ENCODE peak calls at places on chromosomes 3 and 15, in five cellular contexts. W is mesendoderm, A is neuronal stem cell, D is trophoblast cell, P is IMR-90. X is an unnamed sample. For H3K4me1, the result is how much of the 10 kb centered on the place peaks cover.

GRCh38 chr15:74377831-74378766 is 10.7 kb upstream of the CYP11A1 start:
- DNase-seq in W (no peak), A (no peak), D (peak), P (no peak), X (peak)

GRCh38 chr15:78492841-78493240 is 14.5 kb upstream of the HYKK start:
- DNase-seq in W (no peak), A (no peak), D (no peak), P (peak), X (no peak)

GRCh38 chr3:105907790-105908189 is 39.0 kb upstream of the CBLB start:
- DNase-seq in W (no peak), A (no peak), D (no peak), P (no peak), X (no peak)

GRCh38 chr15:73054417-73054963 is 2.2 kb downstream of the NEO1 start:
- DNase-seq in W (no peak), A (no peak), D (no peak), P (no peak), X (no peak)

GRCh38 chr15:64013179-64014043 is 32.9 kb downstream of the DAPK2 start:
- DNase-seq in W (no peak), A (no peak), D (peak), P (no peak), X (no peak)

GRCh38 chr3:21913791-21914190 is 162.8 kb upstream of the ZNF385D start:
- DNase-seq in W (no peak), A (no peak), D (no peak), P (peak), X (no peak)

GRCh38 chr15:90126457-90127435 is 24.5 kb upstream of the IDH2 start:
- DNase-seq in W (peak), A (no peak), D (peak), P (no peak), X (peak)

GRCh38 chr3:169266351-169266750 is 397.2 kb downstream of the MECOM start:
- DNase-seq in W (no peak), A (no peak), D (no peak), P (no peak), X (no peak)

GRCh38 chr3:124401841-124402240 is 328.4 kb upstream of the UMPS start:
- DNase-seq in W (peak), A (no peak), D (peak), P (peak), X (no peak)

GRCh38 chr15:71325461-71325860 is 210.2 kb downstream of the THSD4 start:
- DNase-seq in W (no peak), A (no peak), D (no peak), P (peak), X (no peak)

GRCh38 chr15:26115229-26115943 is 252.3 kb upstream of the ATP10A start:
- DNase-seq in W (no peak), A (peak), D (no peak), P (no peak), X (no peak)

GRCh38 chr3:132660745-132661067 is 577 bp downstream of the UBA5 start:
- DNase-seq in W (no peak), A (no peak), D (no peak), P (peak), X (no peak)

GRCh38 chr3:184800349-184800748 is 11.6 kb upstream of the VPS8 start:
- DNase-seq in W (no peak), A (no peak), D (no peak), P (no peak), X (no peak)

GRCh38 chr3:165185707-165186327 is 10.4 kb downstream of the SLITRK3 start:
- DNase-seq in W (peak), A (peak), D (peak), P (peak), X (peak)

GRCh38 chr3:146050700-146051099 is 110.3 kb downstream of the PLOD2 start:
- DNase-seq in W (no peak), A (no peak), D (no peak), P (peak), X (no peak)

GRCh38 chr15:77440378-77440999 is 19.8 kb downstream of the HMG20A start:
- DNase-seq in W (no peak), A (no peak), D (no peak), P (peak), X (no peak)

GRCh38 chr15:100869151-100869999 is 10.3 kb upstream of the ALDH1A3 start:
- DNase-seq in W (peak), A (no peak), D (no peak), P (no peak), X (peak)

GRCh38 chr3:149941186-149941585 is 29.5 kb downstream of the PFN2 start:
- DNase-seq in W (no peak), A (no peak), D (no peak), P (peak), X (no peak)

GRCh38 chr3:196740476-196741400 is 1.1 kb downstream of the PAK2 start:
- DNase-seq in W (peak), A (peak), D (peak), P (peak), X (no peak)

GRCh38 chr15:95845862-95846515 is 484.5 kb upstream of the NR2F2 start:
- DNase-seq in W (no peak), A (peak), D (no peak), P (peak), X (no peak)

GRCh38 chr3:10519236-10519635 is 13.8 kb upstream of the ATP2B2 start:
- DNase-seq in W (no peak), A (no peak), D (no peak), P (no peak), X (peak)

GRCh38 chr3:9102240-9102841 is 139.1 kb upstream of the RAD18 start:
- DNase-seq in W (peak), A (peak), D (no peak), P (no peak), X (peak)

GRCh38 chr15:88623061-88623460 is 1.9 kb downstream of the AEN start:
- DNase-seq in W (peak), A (no peak), D (peak), P (peak), X (no peak)

GRCh38 chr15:88624971-88625290 is 3.8 kb downstream of the AEN start:
- DNase-seq in W (no peak), A (no peak), D (no peak), P (no peak), X (no peak)

GRCh38 chr15:88622605-88622975 is 1.4 kb downstream of the AEN start:
- DNase-seq in W (no peak), A (no peak), D (no peak), P (no peak), X (no peak)

GRCh38 chr15:88623632-88624031 is 2.5 kb downstream of the AEN start:
- DNase-seq in W (no peak), A (no peak), D (no peak), P (no peak), X (no peak)

GRCh38 chr15:88624156-88624970 is 3.2 kb downstream of the AEN start:
- DNase-seq in W (peak), A (no peak), D (no peak), P (peak), X (no peak)
- H3K4me1 ChIP-seq in W (under half), A (under half), D (under half), P (under half), X (under half)

GRCh38 chr3:94694001-94694400 is 631.1 kb downstream of the NSUN3 start:
- DNase-seq in W (no peak), A (no peak), D (no peak), P (no peak), X (no peak)
- H3K4ac ChIP-seq in W (no peak), A (no peak), D (no peak), P (no peak), X (no peak)

GRCh38 chr3:152382312-152383135 is 113.8 kb downstream of the MBNL1 start:
- DNase-seq in W (no peak), A (no peak), D (no peak), P (no peak), X (no peak)

GRCh38 chr3:152383136-152383606 is 114.4 kb downstream of the MBNL1 start:
- DNase-seq in W (no peak), A (no peak), D (no peak), P (no peak), X (no peak)

GRCh38 chr3:152379415-152380042 is 110.8 kb downstream of the MBNL1 start:
- DNase-seq in W (no peak), A (no peak), D (no peak), P (peak), X (no peak)

GRCh38 chr3:152380048-152380447 is 111.3 kb downstream of the MBNL1 start:
- DNase-seq in W (no peak), A (no peak), D (no peak), P (no peak), X (no peak)

GRCh38 chr3:152381881-152382295 is 113.2 kb downstream of the MBNL1 start:
- DNase-seq in W (no peak), A (no peak), D (no peak), P (no peak), X (no peak)
- H3K4me1 ChIP-seq in W (under half), A (under half), D (under half), P (under half), X (under half)

DNA sequence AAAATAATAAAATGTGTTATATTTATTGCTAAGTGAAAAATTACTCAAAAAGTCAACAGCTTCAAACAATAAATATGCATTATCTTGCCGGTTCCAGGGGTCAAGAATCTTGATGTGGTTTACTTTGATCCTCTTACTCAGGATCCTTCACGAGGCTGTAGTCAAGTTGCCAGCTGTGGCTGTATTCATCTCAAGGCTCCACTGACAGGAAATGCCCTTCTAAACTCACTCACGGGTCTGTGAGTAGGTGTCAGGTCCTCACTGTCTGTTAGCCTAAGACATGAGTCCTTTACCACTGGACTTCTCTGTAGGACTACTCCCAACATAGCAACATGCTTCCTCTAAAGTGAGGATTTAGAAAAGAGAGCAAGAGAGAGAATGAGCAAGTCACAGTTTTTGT is 983.0 kb downstream of the SI start:
- DNase-seq in W (peak), A (no peak), D (no peak), P (no peak), X (no peak)
- H3K4ac ChIP-seq in W (no peak), A (no peak), D (no peak), P (no peak), X (no peak)

DNA sequence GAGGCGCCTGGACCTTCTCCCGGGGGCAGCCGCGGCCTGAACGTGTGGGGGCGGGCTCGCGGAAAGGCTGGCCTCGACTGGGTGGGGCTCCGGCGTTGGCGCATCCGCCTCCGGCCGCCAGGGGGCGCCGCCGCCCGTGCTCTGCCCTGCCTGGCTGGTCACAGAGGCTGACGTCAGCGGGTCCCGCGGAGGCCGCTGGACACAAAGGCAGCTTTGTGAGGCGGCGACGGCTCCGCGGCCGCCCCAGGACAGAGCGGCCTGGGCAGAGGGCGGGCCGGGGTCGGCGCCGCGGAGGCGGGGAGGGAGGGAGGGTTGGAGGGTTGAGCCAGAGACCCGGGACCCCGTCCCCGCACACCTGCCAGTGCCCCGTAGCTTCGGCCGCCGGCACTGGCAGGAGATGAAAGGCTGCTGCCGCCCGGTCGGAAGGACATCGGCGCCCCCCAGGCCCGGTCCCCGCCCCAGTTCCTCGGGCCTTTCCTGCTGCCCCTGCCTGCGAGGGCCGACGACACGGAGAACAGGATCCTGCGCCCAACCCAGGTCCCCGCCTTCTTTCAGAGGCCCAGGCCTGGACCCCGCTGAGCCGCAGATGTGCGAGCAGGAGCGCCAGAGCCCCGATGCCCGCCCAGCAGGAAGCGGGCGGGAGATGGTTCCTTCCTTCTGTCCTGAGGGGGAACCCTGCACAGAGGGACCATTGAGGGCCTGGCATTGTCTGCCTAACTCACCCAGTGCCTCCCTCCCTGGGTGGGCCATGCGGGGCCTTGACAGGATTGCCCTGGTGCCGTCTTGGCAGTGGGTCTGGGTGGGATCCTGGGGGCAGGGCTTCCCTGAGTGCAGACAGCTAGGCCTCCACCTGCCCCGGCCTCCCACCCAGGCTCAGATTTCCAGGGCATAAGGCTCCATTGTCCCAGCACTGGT is 8.7 kb upstream of the SEMA3B start:
- DNase-seq in W (peak), A (peak), D (peak), P (peak), X (peak)
- H3K4me1 ChIP-seq in W (under half), A (half or more), D (under half), P (under half), X (under half)

X was measured in H9.